ENCODE peak calls at places on chromosomes 16 and 17, in ten cellular contexts. O, T, F, D, G, Y, M, Z, N and J are unnamed samples.

GRCh38 chr17:74803971-74804370 is 27.8 kb upstream of the NAT9 start:
- DNase-seq in M (no peak), D (no peak), Z (no peak), N (no peak), G (no peak), T (no peak), O (no peak), F (no peak), Y (no peak), J (no peak)

GRCh38 chr16:54422159-54422558 is 135.6 kb upstream of the IRX3 start:
- DNase-seq in Z (no peak), T (peak), D (no peak), G (no peak), M (no peak), O (no peak), N (no peak), F (no peak), Y (no peak), J (no peak)

GRCh38 chr17:77783991-77784820 is 174.3 kb upstream of the TNRC6C start:
- DNase-seq in Y (no peak), T (no peak), Z (peak), D (no peak), M (no peak), G (no peak), O (no peak), N (peak), F (no peak), J (no peak)

GRCh38 chr16:51151435-51151950 is 423 bp upstream of the SALL1 start:
- DNase-seq in G (peak), F (no peak), T (no peak), O (no peak), D (no peak), M (peak), Z (no peak), Y (no peak), N (no peak), J (peak)

GRCh38 chr17:8981443-8981842 is 15.9 kb upstream of the PIK3R5 start:
- DNase-seq in Y (no peak), G (no peak), O (no peak), F (no peak), N (no peak), M (no peak), D (no peak), Z (no peak), T (no peak), J (no peak)

GRCh38 chr17:19384723-19385391 is 2.1 kb downstream of the MFAP4 start:
- DNase-seq in N (no peak), O (no peak), T (peak), Z (no peak), Y (peak), D (peak), F (no peak), G (no peak), M (peak), J (peak)

GRCh38 chr16:3113765-3114479 is 1.5 kb downstream of the ZNF205 start:
- DNase-seq in T (no peak), G (no peak), F (no peak), O (no peak), M (peak), D (no peak), N (no peak), Y (no peak), Z (no peak), J (no peak)

GRCh38 chr17:48241131-48241591 is 133.6 kb downstream of the SNX11 start:
- DNase-seq in T (no peak), N (no peak), Z (no peak), Y (no peak), D (no peak), O (no peak), F (no peak), M (peak), G (no peak), J (peak)

GRCh38 chr16:85286066-85286712 is 173.9 kb upstream of the CIBAR2 start:
- DNase-seq in F (no peak), Y (peak), D (no peak), M (peak), G (no peak), T (peak), Z (no peak), N (no peak), O (no peak), J (peak)

GRCh38 chr17:17913695-17914332 is 58.4 kb downstream of the TOM1L2 start:
- DNase-seq in N (no peak), D (peak), G (peak), O (peak), M (peak), Y (peak), T (peak), Z (no peak), F (no peak), J (peak)

GRCh38 chr17:50352072-50352692 is 6.3 kb downstream of the XYLT2 start:
- DNase-seq in G (no peak), Y (no peak), T (no peak), F (no peak), D (no peak), M (no peak), O (no peak), Z (no peak), N (no peak), J (no peak)

GRCh38 chr16:55126456-55126855 is 195.8 kb downstream of the IRX5 start:
- DNase-seq in N (no peak), G (no peak), D (no peak), M (no peak), O (no peak), F (no peak), T (no peak), Z (no peak), Y (no peak), J (no peak)

GRCh38 chr17:1742371-1743093 is at the start of gene SERPINF2:
- DNase-seq in G (no peak), O (no peak), N (no peak), D (no peak), F (no peak), T (no peak), M (no peak), Y (no peak), Z (no peak), J (no peak)

GRCh38 chr17:40490289-40490853 is 11.1 kb downstream of the TNS4 start:
- DNase-seq in F (no peak), M (peak), D (no peak), Y (peak), Z (no peak), N (no peak), G (no peak), T (peak), O (no peak), J (peak)

GRCh38 chr16:16191493-16192167 is 31.7 kb downstream of the ABCC6 start:
- DNase-seq in O (no peak), T (no peak), Z (no peak), G (no peak), M (no peak), N (no peak), F (no peak), Y (no peak), D (no peak), J (no peak)

GRCh38 chr16:56667581-56668571 is at the start of gene MT1G:
- DNase-seq in N (no peak), D (peak), F (no peak), Y (no peak), O (no peak), M (peak), G (no peak), Z (no peak), T (peak), J (peak)

GRCh38 chr16:4032768-4033167 is 83.5 kb downstream of the ADCY9 start:
- DNase-seq in O (no peak), Z (no peak), M (peak), Y (no peak), N (peak), G (no peak), F (no peak), D (peak), T (peak), J (no peak)

GRCh38 chr17:76541739-76542450 is 2.1 kb downstream of the PRCD start:
- DNase-seq in F (no peak), Y (no peak), D (no peak), Z (no peak), M (no peak), O (no peak), G (no peak), N (no peak), T (no peak), J (no peak)

GRCh38 chr16:49855822-49856740 is at the start of gene ZNF423:
- DNase-seq in F (no peak), N (no peak), Z (no peak), O (no peak), D (no peak), T (no peak), M (peak), Y (no peak), G (no peak), J (no peak)

GRCh38 chr16:11793840-11794239 is 3.2 kb downstream of the ZC3H7A start:
- DNase-seq in T (no peak), Z (no peak), G (no peak), M (peak), O (no peak), N (no peak), D (no peak), Y (no peak), F (no peak), J (peak)